ENCODE peak calls at places on chromosomes 11 and 22, in five cellular contexts. One of them, this sample, is unnamed.

GRCh38 chr22:49812838-49813237 is 14.8 kb downstream of the BRD1 start:
- ATAC-seq in activated CD8-positive, alpha-beta T cell treated with anti-CD3 and anti-CD28 coated beads, Interleukin-2, amount 10 ng/mL, durations not matched to agents 7 days and 5 days: no peak
- ATAC-seq in activated naive CD4-positive, alpha-beta T cell treated with anti-CD3 and anti-CD28 coated beads, Interleukin-2, amount 50 U/mL, for 72 hours: no peak
- ATAC-seq in psoas muscle: peak; percentile 71
- ATAC-seq in right cardiac atrium: peak; percentile 39
- ATAC-seq in this sample: peak; percentile 21

GRCh38 chr22:23767303-23767672 is 484 bp downstream of the CHCHD10 start:
- ATAC-seq in activated CD8-positive, alpha-beta T cell treated with anti-CD3 and anti-CD28 coated beads, Interleukin-2, amount 10 ng/mL, durations not matched to agents 7 days and 5 days: peak; percentile 11
- ATAC-seq in activated naive CD4-positive, alpha-beta T cell treated with anti-CD3 and anti-CD28 coated beads, Interleukin-2, amount 50 U/mL, for 72 hours: peak; percentile 3
- ATAC-seq in psoas muscle: peak; percentile 29
- ATAC-seq in right cardiac atrium: peak; percentile 4
- ATAC-seq in this sample: peak; percentile 7

GRCh38 chr11:62497132-62497915 is 49.3 kb downstream of the AHNAK start:
- ATAC-seq in activated CD8-positive, alpha-beta T cell treated with anti-CD3 and anti-CD28 coated beads, Interleukin-2, amount 10 ng/mL, durations not matched to agents 7 days and 5 days: no peak
- ATAC-seq in activated naive CD4-positive, alpha-beta T cell treated with anti-CD3 and anti-CD28 coated beads, Interleukin-2, amount 50 U/mL, for 72 hours: peak; percentile 47
- ATAC-seq in psoas muscle: peak; percentile 85
- ATAC-seq in right cardiac atrium: peak; percentile 44
- ATAC-seq in this sample: peak; percentile 81

GRCh38 chr22:38273135-38273761 is 438 bp upstream of the TMEM184B start:
- ATAC-seq in activated CD8-positive, alpha-beta T cell treated with anti-CD3 and anti-CD28 coated beads, Interleukin-2, amount 10 ng/mL, durations not matched to agents 7 days and 5 days: no peak
- ATAC-seq in activated naive CD4-positive, alpha-beta T cell treated with anti-CD3 and anti-CD28 coated beads, Interleukin-2, amount 50 U/mL, for 72 hours: peak; percentile 12
- ATAC-seq in psoas muscle: peak; percentile 41
- ATAC-seq in right cardiac atrium: no peak
- ATAC-seq in this sample: peak; percentile 24

GRCh38 chr22:22235564-22235963 is 9.0 kb upstream of the VPREB1 start:
- ATAC-seq in activated CD8-positive, alpha-beta T cell treated with anti-CD3 and anti-CD28 coated beads, Interleukin-2, amount 10 ng/mL, durations not matched to agents 7 days and 5 days: peak; percentile 44
- ATAC-seq in activated naive CD4-positive, alpha-beta T cell treated with anti-CD3 and anti-CD28 coated beads, Interleukin-2, amount 50 U/mL, for 72 hours: peak; percentile 64
- ATAC-seq in psoas muscle: no peak
- ATAC-seq in right cardiac atrium: no peak
- ATAC-seq in this sample: peak; percentile 21

GRCh38 chr22:39601180-39601535 is 30.6 kb downstream of the CACNA1I start:
- ATAC-seq in activated CD8-positive, alpha-beta T cell treated with anti-CD3 and anti-CD28 coated beads, Interleukin-2, amount 10 ng/mL, durations not matched to agents 7 days and 5 days: no peak
- ATAC-seq in activated naive CD4-positive, alpha-beta T cell treated with anti-CD3 and anti-CD28 coated beads, Interleukin-2, amount 50 U/mL, for 72 hours: no peak
- ATAC-seq in psoas muscle: no peak
- ATAC-seq in right cardiac atrium: no peak
- ATAC-seq in this sample: no peak

GRCh38 chr11:10666976-10667892 is 26.3 kb downstream of the IRAG1 start:
- ATAC-seq in activated CD8-positive, alpha-beta T cell treated with anti-CD3 and anti-CD28 coated beads, Interleukin-2, amount 10 ng/mL, durations not matched to agents 7 days and 5 days: no peak
- ATAC-seq in activated naive CD4-positive, alpha-beta T cell treated with anti-CD3 and anti-CD28 coated beads, Interleukin-2, amount 50 U/mL, for 72 hours: no peak
- ATAC-seq in psoas muscle: no peak
- ATAC-seq in right cardiac atrium: no peak
- ATAC-seq in this sample: peak; percentile 58

GRCh38 chr11:19777032-19777341 is 64.3 kb downstream of the NAV2 start:
- ATAC-seq in activated CD8-positive, alpha-beta T cell treated with anti-CD3 and anti-CD28 coated beads, Interleukin-2, amount 10 ng/mL, durations not matched to agents 7 days and 5 days: no peak
- ATAC-seq in activated naive CD4-positive, alpha-beta T cell treated with anti-CD3 and anti-CD28 coated beads, Interleukin-2, amount 50 U/mL, for 72 hours: peak; percentile 36
- ATAC-seq in psoas muscle: no peak
- ATAC-seq in right cardiac atrium: peak; percentile 39
- ATAC-seq in this sample: peak; percentile 35

GRCh38 chr11:20013346-20014066 is 146.8 kb downstream of the DBX1 start:
- ATAC-seq in activated CD8-positive, alpha-beta T cell treated with anti-CD3 and anti-CD28 coated beads, Interleukin-2, amount 10 ng/mL, durations not matched to agents 7 days and 5 days: no peak
- ATAC-seq in activated naive CD4-positive, alpha-beta T cell treated with anti-CD3 and anti-CD28 coated beads, Interleukin-2, amount 50 U/mL, for 72 hours: no peak
- ATAC-seq in psoas muscle: peak; percentile 97
- ATAC-seq in right cardiac atrium: peak; percentile 64
- ATAC-seq in this sample: no peak

GRCh38 chr11:72812968-72813739 is 1.1 kb upstream of the ATG16L2 start:
- ATAC-seq in activated CD8-positive, alpha-beta T cell treated with anti-CD3 and anti-CD28 coated beads, Interleukin-2, amount 10 ng/mL, durations not matched to agents 7 days and 5 days: peak; percentile 45
- ATAC-seq in activated naive CD4-positive, alpha-beta T cell treated with anti-CD3 and anti-CD28 coated beads, Interleukin-2, amount 50 U/mL, for 72 hours: peak; percentile 70
- ATAC-seq in psoas muscle: peak; percentile 67
- ATAC-seq in right cardiac atrium: peak; percentile 38
- ATAC-seq in this sample: peak; percentile 56

GRCh38 chr22:39508393-39508792 is 6.3 kb downstream of the MIEF1 start:
- ATAC-seq in activated CD8-positive, alpha-beta T cell treated with anti-CD3 and anti-CD28 coated beads, Interleukin-2, amount 10 ng/mL, durations not matched to agents 7 days and 5 days: no peak
- ATAC-seq in activated naive CD4-positive, alpha-beta T cell treated with anti-CD3 and anti-CD28 coated beads, Interleukin-2, amount 50 U/mL, for 72 hours: no peak
- ATAC-seq in psoas muscle: no peak
- ATAC-seq in right cardiac atrium: no peak
- ATAC-seq in this sample: no peak